ENCODE peak calls at places on chromosomes 11 and 22, in nine cellular contexts. B is esophagus squamous epithelium; F is astrocyte of the hippocampus; U is left colon; D is activated CD4-positive, CD25-positive, alpha-beta regulatory T cell treated with anti-CD3 and anti-CD28 coated beads, Interleukin-2, amount 50 U/mL, for 16 hours; J is AG04450; Z is stimulated activated naive B cell treated with anti-CD40 and anti-IgM and Interleukin-4, amounts not matched to agents 10 μg/mL and 1 μg/mL and 100 μg/mL, for 72 hours; H is amniotic stem cell; L is colonic mucosa. C is an unnamed sample.

GRCh38 chr22:26763633-26764295 is 106.4 kb downstream of the MIAT start:
- DNase-seq in D (no peak), L (no peak), H (no peak), Z (no peak), B (no peak), F (peak), J (no peak), U (no peak), C (no peak)

GRCh38 chr11:41486436-41486835 is 27.0 kb upstream of the LRRC4C start:
- DNase-seq in D (no peak), H (no peak), F (no peak), Z (no peak), B (no peak), U (no peak), J (no peak), L (no peak), C (no peak)

GRCh38 chr11:2961080-2961479 is 31.0 kb downstream of the NAP1L4 start:
- DNase-seq in Z (no peak), U (no peak), J (no peak), F (no peak), D (no peak), L (no peak), B (no peak), H (no peak), C (no peak)

GRCh38 chr11:64444838-64445441 is 86.0 kb downstream of the RPS6KA4 start:
- DNase-seq in J (no peak), U (no peak), B (no peak), D (no peak), H (no peak), L (no peak), Z (no peak), F (peak), C (no peak)

GRCh38 chr22:38069372-38070249 is 12.4 kb downstream of the PICK1 start:
- DNase-seq in F (peak), Z (no peak), H (no peak), L (peak), B (no peak), J (peak), D (no peak), U (peak), C (no peak)

GRCh38 chr11:15278129-15278528 is 163.4 kb downstream of the INSC start:
- DNase-seq in U (no peak), Z (no peak), H (peak), J (no peak), B (no peak), D (no peak), L (no peak), F (peak), C (no peak)

GRCh38 chr22:27507935-27508504 is 293.5 kb downstream of the MN1 start:
- DNase-seq in D (no peak), J (no peak), H (no peak), B (no peak), F (no peak), U (no peak), L (no peak), Z (no peak), C (no peak)

GRCh38 chr11:114166897-114167323 is 107.4 kb downstream of the ZBTB16 start:
- DNase-seq in B (no peak), L (no peak), H (peak), F (peak), U (no peak), J (peak), D (no peak), Z (no peak), C (peak)

GRCh38 chr22:48578138-48579034 is 1249.3 kb downstream of the BRD1 start:
- DNase-seq in Z (no peak), J (no peak), F (no peak), L (no peak), H (no peak), B (no peak), U (no peak), D (no peak), C (no peak)

GRCh38 chr22:46688949-46689348 is 49.1 kb downstream of the CERK start:
- DNase-seq in F (no peak), B (no peak), L (peak), Z (no peak), D (no peak), J (no peak), H (no peak), U (peak), C (no peak)

GRCh38 chr22:27578937-27579617 is 222.5 kb downstream of the MN1 start:
- DNase-seq in F (no peak), H (no peak), J (no peak), Z (no peak), U (no peak), D (no peak), B (no peak), L (no peak), C (no peak)

GRCh38 chr11:121038642-121039409 is 14.9 kb downstream of the TBCEL start:
- DNase-seq in F (no peak), H (no peak), B (no peak), J (no peak), D (no peak), L (no peak), U (no peak), Z (no peak), C (no peak)

GRCh38 chr11:66467756-66468155 is 1.1 kb downstream of the PELI3 start:
- DNase-seq in F (no peak), H (no peak), D (no peak), L (peak), U (peak), Z (peak), J (no peak), B (no peak), C (no peak)

GRCh38 chr22:20793386-20794131 is 19.6 kb downstream of the SERPIND1 start:
- DNase-seq in Z (no peak), F (no peak), D (no peak), B (no peak), U (no peak), J (no peak), L (no peak), H (no peak), C (no peak)

GRCh38 chr11:47607380-47607779 is 13.2 kb upstream of the C1QTNF4 start:
- DNase-seq in B (no peak), L (no peak), J (peak), F (peak), U (no peak), Z (no peak), D (no peak), H (peak), C (no peak)

GRCh38 chr11:35523351-35523768 is 2.1 kb downstream of the PAMR1 start:
- DNase-seq in H (no peak), Z (no peak), L (no peak), J (no peak), U (no peak), F (no peak), B (no peak), D (no peak), C (no peak)

GRCh38 chr11:108223449-108224149 is 732 bp downstream of the ATM start:
- DNase-seq in B (no peak), F (no peak), H (no peak), Z (peak), U (no peak), L (no peak), D (no peak), J (no peak), C (no peak)

GRCh38 chr11:12717851-12718291 is 43.6 kb downstream of the TEAD1 start:
- DNase-seq in J (no peak), H (no peak), Z (no peak), U (no peak), F (no peak), B (no peak), L (no peak), D (no peak), C (no peak)

GRCh38 chr11:83687787-83688186 is 401.6 kb upstream of the CCDC90B start:
- DNase-seq in H (no peak), Z (no peak), U (no peak), J (no peak), L (no peak), B (no peak), D (no peak), F (no peak), C (no peak)

GRCh38 chr22:17218341-17218740 is 894 bp downstream of the ADA2 start:
- DNase-seq in L (no peak), Z (no peak), J (no peak), D (no peak), F (no peak), B (no peak), U (no peak), H (no peak), C (no peak)

GRCh38 chr11:60265373-60266214 is 14.9 kb upstream of the MS4A4A start:
- DNase-seq in D (no peak), B (no peak), Z (no peak), F (peak), H (no peak), J (no peak), U (no peak), L (peak), C (no peak)

GRCh38 chr11:3879967-3880542 is 24.6 kb downstream of the STIM1 start:
- DNase-seq in H (no peak), J (no peak), B (no peak), U (no peak), Z (no peak), L (peak), F (no peak), D (no peak), C (no peak)

GRCh38 chr11:119120639-119121007 is 757 bp upstream of the HINFP start:
- DNase-seq in Z (no peak), B (no peak), F (peak), L (no peak), J (peak), D (no peak), U (no peak), H (no peak), C (no peak)

GRCh38 chr22:23912293-23912903 is 18.2 kb downstream of the MIF start:
- DNase-seq in J (no peak), F (no peak), D (no peak), Z (no peak), H (no peak), B (no peak), U (no peak), L (no peak), C (no peak)

C was measured in pulmonary artery endothelial cell.